ENCODE peak calls at places on chromosomes 12 and 14, in eight cellular contexts. N is gastrocnemius medialis; J is HCT116; R is CD4-positive, alpha-beta T cell; K is pancreas; T is coronary artery; V is lung; Y is transverse colon. L is an unnamed sample.

GRCh38 chr12:55072093-55072492 is 52.3 kb downstream of the NEUROD4 start:
- DNase-seq in J (peak; percentile 22), N (no peak), R (peak; percentile 76), T (no peak), V (peak; percentile 49), Y (peak; percentile 32), K (peak; percentile 61), L (no peak)

GRCh38 chr12:46472893-46473633 is 100.5 kb upstream of the SLC38A2 start:
- DNase-seq in J (no peak), Y (no peak), K (no peak), N (no peak), V (no peak), T (no peak), R (no peak), L (no peak)

GRCh38 chr14:72560331-72560730 is 333.6 kb downstream of the DPF3 start:
- DNase-seq in Y (no peak), N (no peak), R (no peak), T (no peak), J (no peak), V (no peak), K (no peak), L (no peak)

GRCh38 chr14:58082011-58082410 is 70.0 kb downstream of the ARMH4 start:
- DNase-seq in Y (no peak), T (no peak), R (no peak), V (no peak), J (no peak), K (no peak), N (no peak), L (no peak)

GRCh38 chr12:82314406-82314892 is 43.7 kb downstream of the CCDC59 start:
- DNase-seq in N (no peak), K (peak; percentile 47), T (no peak), R (no peak), J (no peak), Y (peak; percentile 53), V (no peak), L (no peak)

GRCh38 chr12:39835517-39836489 is 216.2 kb upstream of the ABCD2 start:
- DNase-seq in K (no peak), Y (no peak), N (no peak), R (no peak), J (no peak), T (no peak), V (no peak), L (no peak)

GRCh38 chr12:104381721-104382480 is 74.8 kb upstream of the CHST11 start:
- DNase-seq in J (peak; percentile 74), R (peak; percentile 79), K (peak; percentile 87), T (peak; percentile 83), N (peak; percentile 57), V (peak; percentile 83), Y (peak; percentile 82), L (peak; percentile 82)

GRCh38 chr12:101697197-101697929 is at the start of gene CHPT1:
- DNase-seq in V (peak; percentile 75), R (peak; percentile 23), J (no peak), K (peak; percentile 70), T (peak; percentile 82), Y (peak; percentile 83), N (peak; percentile 90), L (peak; percentile 50)

GRCh38 chr12:116773276-116773731 is 35.2 kb downstream of the RNFT2 start:
- DNase-seq in N (no peak), T (peak; percentile 9), K (no peak), V (no peak), R (no peak), Y (no peak), J (peak; percentile 12), L (no peak)

GRCh38 chr12:104131609-104132008 is 6.4 kb downstream of the NFYB start:
- DNase-seq in V (no peak), J (no peak), Y (no peak), R (no peak), K (no peak), T (no peak), N (no peak), L (no peak)

GRCh38 chr14:67999693-68000384 is 180.3 kb downstream of the RAD51B start:
- DNase-seq in N (no peak), R (no peak), V (no peak), J (peak; percentile 48), T (no peak), K (no peak), Y (no peak), L (no peak)

GRCh38 chr12:122886851-122887816 is 8.8 kb downstream of the VPS37B start:
- DNase-seq in J (peak; percentile 81), N (no peak), K (no peak), Y (peak; percentile 71), R (no peak), V (no peak), T (no peak), L (no peak)

GRCh38 chr12:50400104-50400637 is 514 bp upstream of the LARP4 start:
- DNase-seq in N (no peak), V (no peak), T (no peak), R (no peak), Y (no peak), J (no peak), K (no peak), L (no peak)

GRCh38 chr12:92735131-92735721 is 32.4 kb downstream of the PLEKHG7 start:
- DNase-seq in R (no peak), J (no peak), N (no peak), T (no peak), V (no peak), Y (no peak), K (peak; percentile 11), L (no peak)

GRCh38 chr14:68976160-68977067 is 2.7 kb downstream of the ACTN1 start:
- DNase-seq in R (no peak), N (no peak), V (no peak), K (no peak), T (no peak), Y (peak; percentile 52), J (no peak), L (peak; percentile 75)

GRCh38 chr12:14619731-14620501 is 52.2 kb upstream of the PLBD1 start:
- DNase-seq in K (peak; percentile 29), T (no peak), N (no peak), V (no peak), R (no peak), Y (peak; percentile 31), J (no peak), L (no peak)

GRCh38 chr14:32826404-32827082 is 112.1 kb upstream of the NPAS3 start:
- DNase-seq in Y (no peak), N (no peak), T (no peak), K (no peak), J (no peak), R (no peak), V (no peak), L (no peak)

DNA sequence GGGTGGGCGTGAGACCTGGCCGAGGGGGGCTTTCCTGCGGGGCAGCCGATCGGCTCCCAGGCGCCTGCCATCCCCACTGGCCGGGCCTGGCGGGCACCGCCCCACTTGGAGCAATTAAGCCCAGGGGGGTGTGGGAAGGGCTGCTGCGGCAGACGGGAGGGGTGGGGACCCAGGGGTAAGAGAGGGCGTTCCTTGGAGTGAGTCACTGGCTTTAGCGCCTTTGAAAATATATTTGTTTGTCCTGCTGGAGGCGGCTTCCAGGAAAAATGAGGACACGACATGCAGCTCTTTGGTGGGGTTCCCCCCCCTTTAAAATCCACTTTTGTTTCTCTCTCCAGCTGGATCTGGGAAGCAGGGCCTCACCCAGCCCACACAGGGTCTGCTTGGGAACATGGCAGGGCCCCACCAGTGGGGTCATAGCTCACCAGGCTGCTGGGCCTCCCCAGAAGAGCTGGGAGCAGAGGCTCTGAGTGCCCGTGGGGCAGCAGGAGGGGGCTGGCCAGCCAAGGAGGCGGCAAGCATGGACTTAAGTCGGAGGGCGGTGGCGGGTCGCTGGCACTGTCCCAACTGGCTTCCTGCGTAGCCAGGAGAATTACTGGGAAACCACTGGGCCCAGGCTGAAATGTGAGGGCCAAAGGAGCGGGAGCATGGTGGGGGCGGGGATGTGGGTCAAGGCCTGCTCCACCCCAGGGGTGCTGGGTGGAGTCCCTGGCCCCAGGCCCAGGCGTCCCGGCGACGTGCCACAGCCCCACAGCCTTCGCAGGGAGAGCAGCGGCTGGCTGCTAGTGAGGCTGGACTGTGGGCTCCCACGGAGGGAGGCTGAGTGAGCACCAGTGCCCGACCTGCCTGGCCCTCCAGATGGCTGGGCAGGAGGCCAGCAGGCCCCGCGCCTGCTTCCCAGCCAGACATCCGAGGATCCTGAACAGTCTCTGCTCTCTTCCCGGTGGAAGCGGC is 128.0 kb downstream of the RFLNA start:
- DNase-seq in Y (peak; percentile 92), K (peak; percentile 93), N (peak; percentile 86), R (no peak), J (peak; percentile 84), T (peak; percentile 95), V (peak; percentile 91), L (peak; percentile 96)
- TF ChIP-seq CTCF in Y (no peak), K (no peak), N (no peak), R (no peak), J (no peak), T (no peak), V (no peak), L (no peak)

DNA sequence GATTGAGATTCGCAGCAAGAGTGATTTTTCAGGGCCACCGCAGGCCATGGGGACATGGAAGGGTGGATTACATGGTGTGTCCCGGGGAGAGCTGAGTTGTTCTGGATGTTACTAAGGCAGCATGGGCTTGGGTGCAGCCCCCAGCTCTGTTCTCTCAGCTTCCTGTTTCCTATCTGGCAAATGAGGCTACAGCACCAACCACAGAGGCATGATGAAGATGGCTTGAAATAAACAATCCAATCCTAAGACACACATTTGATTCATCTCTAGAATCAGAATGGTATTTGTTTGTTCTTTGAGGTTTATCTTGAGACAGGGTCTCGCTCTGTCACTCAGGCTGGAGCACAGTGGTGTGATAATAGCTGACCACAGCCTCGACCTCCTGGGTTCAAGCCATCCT is 21.6 kb downstream of the GLTP start:
- DNase-seq in Y (no peak), V (no peak), R (no peak), J (no peak), N (no peak), K (no peak), T (no peak), L (no peak)
- H3K27ac ChIP-seq in Y (no peak overlapping the region), V (no peak overlapping the region), R (no peak overlapping the region), J (no peak overlapping the region), N (no peak overlapping the region), K (no peak overlapping the region), T (no peak overlapping the region), L (no peak overlapping the region)

GRCh38 chr12:45431153-45431552 is 215.3 kb downstream of the ANO6 start:
- DNase-seq in V (no peak), K (no peak), Y (no peak), R (no peak), T (no peak), N (no peak), J (no peak), L (no peak)
- TF ChIP-seq CTCF in V (no peak), K (no peak), Y (no peak), R (no peak), T (no peak), N (no peak), J (no peak), L (no peak)

GRCh38 chr14:95361373-95362179 is 41.9 kb upstream of the CLMN start:
- DNase-seq in K (peak; percentile 79), N (peak; percentile 15), J (peak; percentile 24), V (peak; percentile 38), R (no peak), T (no peak), Y (peak; percentile 75), L (peak; percentile 29)

GRCh38 chr14:95362180-95362494 is 42.4 kb upstream of the CLMN start:
- DNase-seq in R (no peak), J (no peak), K (no peak), V (no peak), T (no peak), Y (no peak), N (no peak), L (no peak)

GRCh38 chr14:95363468-95363954 is 43.8 kb upstream of the CLMN start:
- DNase-seq in K (no peak), Y (no peak), T (no peak), N (no peak), V (no peak), R (no peak), J (no peak), L (no peak)

GRCh38 chr14:95360828-95361227 is 41.1 kb upstream of the CLMN start:
- DNase-seq in R (no peak), J (no peak), N (no peak), Y (no peak), T (no peak), K (no peak), V (no peak), L (no peak)

GRCh38 chr14:95359974-95360826 is 40.5 kb upstream of the CLMN start:
- DNase-seq in J (no peak), N (no peak), K (peak; percentile 39), V (no peak), T (no peak), R (no peak), Y (no peak), L (no peak)
- H3K27ac ChIP-seq in J (no peak overlapping the region), N (no peak overlapping the region), K (peak overlapping the region; percentile 58), V (no peak overlapping the region), T (no peak overlapping the region), R (no peak overlapping the region), Y (no peak overlapping the region), L (no peak overlapping the region)

L was measured in uterus.